ENCODE peak calls at places on chromosomes 16 and 17, in eight cellular contexts. E is GM23338, J is GM12878, A is HepG2, D is OCI-LY7, T is neural progenitor cell, V is DND-41, F is fibroblast of lung. W is an unnamed sample.
A peak's percentile ranks its signal among the peaks of the same experiment; 100 is the strongest.

GRCh38 chr16:67447508-67448076 is 16.7 kb downstream of the HSD11B2 start:
- DNase-seq in E (peak; percentile 61), J (peak; percentile 15), A (peak; percentile 49), D (peak; percentile 68), T (no peak), V (peak; percentile 82), F (peak; percentile 88), W (peak; percentile 75)

GRCh38 chr16:84226026-84226425 is 13.8 kb downstream of the KCNG4 start:
- DNase-seq in E (no peak), J (no peak), A (no peak), D (no peak), T (no peak), V (no peak), F (no peak), W (no peak)

GRCh38 chr17:45388604-45389325 is 43.9 kb downstream of the ARHGAP27 start:
- DNase-seq in E (no peak), J (no peak), A (no peak), D (no peak), T (no peak), V (no peak), F (peak; percentile 26), W (no peak)

GRCh38 chr16:17404903-17405691 is 65.7 kb downstream of the XYLT1 start:
- DNase-seq in E (no peak), J (no peak), A (no peak), D (no peak), T (no peak), V (no peak), F (peak; percentile 87), W (no peak)

GRCh38 chr16:56614549-56614991 is 6.2 kb downstream of the MT2A start:
- DNase-seq in E (no peak), J (no peak), A (peak; percentile 39), D (no peak), T (no peak), V (no peak), F (no peak), W (no peak)

GRCh38 chr16:53457670-53458069 is 23.4 kb downstream of the RBL2 start:
- DNase-seq in E (no peak), J (peak; percentile 92), A (no peak), D (peak; percentile 89), T (no peak), V (peak; percentile 89), F (no peak), W (peak; percentile 94)

GRCh38 chr16:80015566-80015965 is 415.0 kb upstream of the MAF start:
- DNase-seq in E (no peak), J (no peak), A (no peak), D (no peak), T (no peak), V (no peak), F (no peak), W (no peak)

GRCh38 chr17:82917656-82918345 is 78.0 kb upstream of the ZNF750 start:
- DNase-seq in E (peak; percentile 71), J (no peak), A (peak; percentile 23), D (peak; percentile 66), T (peak; percentile 30), V (peak; percentile 55), F (no peak), W (no peak)

GRCh38 chr16:79980650-79981521 is 380.3 kb upstream of the MAF start:
- DNase-seq in E (peak; percentile 1), J (no peak), A (no peak), D (no peak), T (peak; percentile 59), V (no peak), F (no peak), W (no peak)

GRCh38 chr17:40062347-40063033 is at the start of gene THRA:
- DNase-seq in E (peak; percentile 78), J (no peak), A (no peak), D (peak; percentile 76), T (peak; percentile 90), V (peak; percentile 69), F (no peak), W (peak; percentile 72)

GRCh38 chr16:24045641-24046040 is 209.9 kb downstream of the PRKCB start:
- DNase-seq in E (peak; percentile 93), J (no peak), A (no peak), D (peak; percentile 24), T (peak; percentile 83), V (no peak), F (no peak), W (no peak)

GRCh38 chr17:44995602-44996001 is 27.5 kb upstream of the C1QL1 start:
- DNase-seq in E (no peak), J (no peak), A (no peak), D (no peak), T (no peak), V (no peak), F (no peak), W (no peak)

GRCh38 chr16:85969159-85969558 is 70.2 kb downstream of the IRF8 start:
- DNase-seq in E (no peak), J (no peak), A (no peak), D (no peak), T (no peak), V (no peak), F (no peak), W (no peak)

GRCh38 chr17:77019955-77020379 is 120.8 kb upstream of the SEC14L1 start:
- DNase-seq in E (peak; percentile 44), J (no peak), A (peak; percentile 35), D (no peak), T (peak; percentile 69), V (no peak), F (peak; percentile 27), W (no peak)

GRCh38 chr16:20192801-20193200 is 119.1 kb upstream of the GPR139 start:
- DNase-seq in E (no peak), J (no peak), A (no peak), D (no peak), T (no peak), V (no peak), F (no peak), W (no peak)

GRCh38 chr16:19291459-19291858 is 5.9 kb downstream of the CLEC19A start:
- DNase-seq in E (peak; percentile 75), J (no peak), A (no peak), D (no peak), T (peak; percentile 96), V (no peak), F (no peak), W (no peak)

GRCh38 chr17:50218771-50219315 is 17.4 kb upstream of the COL1A1 start:
- DNase-seq in E (no peak), J (no peak), A (peak; percentile 87), D (no peak), T (no peak), V (no peak), F (peak; percentile 97), W (no peak)

GRCh38 chr17:58332720-58333395 is 4.3 kb upstream of the TSPOAP1 start:
- DNase-seq in E (no peak), J (no peak), A (no peak), D (peak; percentile 90), T (no peak), V (peak; percentile 96), F (no peak), W (peak; percentile 26)

GRCh38 chr17:59627770-59628171 is 8.1 kb downstream of the CLTC start:
- DNase-seq in E (no peak), J (no peak), A (no peak), D (no peak), T (no peak), V (no peak), F (no peak), W (no peak)

GRCh38 chr16:66459878-66460277 is 32.8 kb downstream of the BEAN1 start:
- DNase-seq in E (peak; percentile 73), J (no peak), A (no peak), D (no peak), T (peak; percentile 45), V (no peak), F (no peak), W (no peak)

GRCh38 chr17:63189082-63189481 is 223.0 kb downstream of the TANC2 start:
- DNase-seq in E (no peak), J (no peak), A (no peak), D (no peak), T (no peak), V (no peak), F (peak; percentile 82), W (no peak)

GRCh38 chr16:35798885-35799426 is 2339.5 kb downstream of the TP53TG3F start:
- DNase-seq in E (no peak), J (no peak), A (no peak), D (no peak), T (no peak), V (no peak), F (no peak), W (no peak)

GRCh38 chr17:73924488-73925186 is 278.8 kb upstream of the RPL38 start:
- DNase-seq in E (no peak), J (no peak), A (no peak), D (no peak), T (peak; percentile 18), V (no peak), F (no peak), W (no peak)

GRCh38 chr17:80105762-80106161 is 4.4 kb downstream of the GAA start:
- DNase-seq in E (no peak), J (no peak), A (no peak), D (no peak), T (no peak), V (no peak), F (peak; percentile 52), W (no peak)

GRCh38 chr16:5508371-5508770 is 410.8 kb upstream of the EEF2KMT start:
- DNase-seq in E (no peak), J (no peak), A (no peak), D (no peak), T (no peak), V (no peak), F (no peak), W (no peak)

GRCh38 chr17:14282700-14283099 is 18.2 kb upstream of the HS3ST3B1 start:
- DNase-seq in E (no peak), J (no peak), A (no peak), D (no peak), T (no peak), V (peak; percentile 35), F (no peak), W (no peak)

GRCh38 chr17:22507823-22508222 is 815.5 kb downstream of the KCNJ18 start:
- DNase-seq in E (no peak), J (no peak), A (peak; percentile 15), D (peak; percentile 48), T (no peak), V (peak; percentile 15), F (no peak), W (no peak)

GRCh38 chr17:78345791-78346494 is 13.9 kb downstream of the SOCS3 start:
- DNase-seq in E (no peak), J (no peak), A (no peak), D (no peak), T (no peak), V (no peak), F (no peak), W (no peak)
- H4K20me1 ChIP-seq in E (no peaks in the 10 kb centered on the region), J (no peaks in the 10 kb centered on the region), A (no peaks in the 10 kb centered on the region), D (no peaks in the 10 kb centered on the region), T (no peaks in the 10 kb centered on the region), V (peaks cover 7% of the 10 kb centered on the region), F (no peaks in the 10 kb centered on the region), W (no peaks in the 10 kb centered on the region)

GRCh38 chr16:29024280-29024679 is 39.4 kb downstream of the LAT start:
- DNase-seq in E (no peak), J (no peak), A (no peak), D (no peak), T (no peak), V (peak; percentile 80), F (no peak), W (no peak)
- H2AFZ ChIP-seq in E (no peak overlapping the region), J (no peak overlapping the region), A (no peak overlapping the region), D (no peak overlapping the region), T (peak overlapping the region; percentile 52), V (peak overlapping the region; percentile 48), F (no peak overlapping the region), W (no peak overlapping the region)

GRCh38 chr17:17840751-17841591 is 4.2 kb upstream of the SREBF1 start:
- DNase-seq in E (peak; percentile 30), J (no peak), A (peak; percentile 35), D (peak; percentile 22), T (peak; percentile 47), V (no peak), F (peak; percentile 68), W (no peak)
- H3K4me3 ChIP-seq in E (peak overlapping the region; percentile 70), J (peak overlapping the region; percentile 71), A (peak overlapping the region; percentile 66), D (peak overlapping the region; percentile 69), T (peak overlapping the region; percentile 38), V (no peak overlapping the region), F (no peak overlapping the region), W (no peak overlapping the region)

GRCh38 chr16:89565506-89566372 is 5.3 kb downstream of the RPL13 start:
- DNase-seq in E (peak; percentile 85), J (no peak), A (peak; percentile 57), D (peak; percentile 75), T (peak; percentile 64), V (peak; percentile 51), F (peak; percentile 50), W (peak; percentile 35)
- H4K20me1 ChIP-seq in E (peaks cover 24% of the 10 kb centered on the region), J (peaks cover 29% of the 10 kb centered on the region), A (peaks cover 57% of the 10 kb centered on the region), D (peaks cover 33% of the 10 kb centered on the region), T (peaks cover 60% of the 10 kb centered on the region), V (peaks cover 68% of the 10 kb centered on the region), F (peaks cover 3% of the 10 kb centered on the region), W (peaks cover 16% of the 10 kb centered on the region)

W was measured in MM.1S.